ENCODE peak calls at places on chromosomes 7 and 10, in seven cellular contexts. W is cardiac fibroblast, K is dorsolateral prefrontal cortex, B is mucosa of descending colon, Q is ovary, J is AG04449, E is choroid plexus epithelial cell. Z is an unnamed sample.

GRCh38 chr7:91112902-91113321 is 151.3 kb upstream of the FZD1 start:
- DNase-seq in W (peak), K (no peak), B (no peak), Q (no peak), J (peak), E (peak), Z (no peak)

GRCh38 chr10:119412244-119412750 is 130.2 kb downstream of the RGS10 start:
- DNase-seq in W (peak), K (peak), B (peak), Q (peak), J (no peak), E (peak), Z (no peak)

GRCh38 chr7:131265227-131265626 is 62.4 kb upstream of the MKLN1 start:
- DNase-seq in W (no peak), K (no peak), B (peak), Q (no peak), J (no peak), E (no peak), Z (no peak)

GRCh38 chr7:34675749-34676374 is 17.8 kb downstream of the NPSR1 start:
- DNase-seq in W (peak), K (no peak), B (peak), Q (no peak), J (no peak), E (peak), Z (no peak)

GRCh38 chr7:46942574-46942973 is 639.3 kb downstream of the TNS3 start:
- DNase-seq in W (no peak), K (no peak), B (no peak), Q (no peak), J (no peak), E (no peak), Z (no peak)

GRCh38 chr7:15937571-15937970 is 251.1 kb upstream of the MEOX2 start:
- DNase-seq in W (no peak), K (no peak), B (no peak), Q (no peak), J (no peak), E (peak), Z (no peak)

GRCh38 chr7:46557295-46557711 is 636.2 kb upstream of the IGFBP3 start:
- DNase-seq in W (peak), K (no peak), B (peak), Q (no peak), J (no peak), E (peak), Z (no peak)

GRCh38 chr7:23378996-23379395 is 79.9 kb downstream of the MALSU1 start:
- DNase-seq in W (no peak), K (no peak), B (no peak), Q (no peak), J (no peak), E (no peak), Z (no peak)

GRCh38 chr10:57395921-57396320 is 871.8 kb downstream of the IPMK start:
- DNase-seq in W (no peak), K (no peak), B (no peak), Q (no peak), J (no peak), E (no peak), Z (no peak)

GRCh38 chr10:33336606-33337334 is 2.3 kb upstream of the NRP1 start:
- DNase-seq in W (peak), K (no peak), B (peak), Q (peak), J (no peak), E (peak), Z (no peak)

GRCh38 chr7:97145068-97145467 is 27.6 kb downstream of the SDHAF3 start:
- DNase-seq in W (peak), K (no peak), B (no peak), Q (no peak), J (no peak), E (peak), Z (no peak)

GRCh38 chr7:78487464-78487863 is 688.9 kb downstream of the PHTF2 start:
- DNase-seq in W (no peak), K (no peak), B (no peak), Q (no peak), J (no peak), E (no peak), Z (no peak)

GRCh38 chr10:103512591-103513382 is 19.3 kb downstream of the NEURL1 start:
- DNase-seq in W (no peak), K (no peak), B (peak), Q (no peak), J (no peak), E (no peak), Z (no peak)

GRCh38 chr10:126663880-126664279 is 6.6 kb downstream of the C10orf90 start:
- DNase-seq in W (peak), K (no peak), B (no peak), Q (no peak), J (no peak), E (peak), Z (no peak)

GRCh38 chr7:132414857-132415256 is 161.4 kb downstream of the PLXNA4 start:
- DNase-seq in W (no peak), K (no peak), B (no peak), Q (no peak), J (no peak), E (no peak), Z (no peak)

GRCh38 chr10:46235705-46236536 is 50.9 kb upstream of the ANTXRL start:
- DNase-seq in W (no peak), K (peak), B (no peak), Q (no peak), J (no peak), E (no peak), Z (no peak)

GRCh38 chr10:77223532-77224460 is 413.8 kb downstream of the KCNMA1 start:
- DNase-seq in W (no peak), K (no peak), B (no peak), Q (no peak), J (no peak), E (no peak), Z (no peak)

GRCh38 chr7:149475121-149476045 is 14.5 kb upstream of the ZNF777 start:
- DNase-seq in W (no peak), K (no peak), B (no peak), Q (no peak), J (no peak), E (no peak), Z (no peak)

GRCh38 chr7:45181991-45182855 is 24.6 kb downstream of the RAMP3 start:
- DNase-seq in W (no peak), K (peak), B (no peak), Q (no peak), J (no peak), E (no peak), Z (no peak)

GRCh38 chr7:124722292-124722691 is 43.3 kb downstream of the GPR37 start:
- DNase-seq in W (no peak), K (no peak), B (no peak), Q (no peak), J (no peak), E (peak), Z (no peak)

GRCh38 chr7:29113384-29114102 is 32.8 kb downstream of the CPVL start:
- DNase-seq in W (peak), K (no peak), B (peak), Q (no peak), J (no peak), E (peak), Z (no peak)
- TF ChIP-seq CTCF in W (peak), K (peak), B (no peak), Q (no peak), J (peak), E (peak), Z (no peak)

GRCh38 chr10:14397069-14397468 is 66.3 kb upstream of the FRMD4A start:
- DNase-seq in W (peak), K (peak), B (peak), Q (peak), J (peak), E (peak), Z (no peak)

GRCh38 chr10:14394179-14394578 is 63.5 kb upstream of the FRMD4A start:
- DNase-seq in W (no peak), K (no peak), B (no peak), Q (no peak), J (no peak), E (no peak), Z (no peak)

GRCh38 chr10:14391342-14391741 is 60.6 kb upstream of the FRMD4A start:
- DNase-seq in W (no peak), K (no peak), B (no peak), Q (no peak), J (no peak), E (no peak), Z (no peak)

GRCh38 chr10:14399641-14400040 is 68.9 kb upstream of the FRMD4A start:
- DNase-seq in W (no peak), K (no peak), B (no peak), Q (no peak), J (no peak), E (no peak), Z (no peak)

GRCh38 chr10:14396441-14397048 is 65.8 kb upstream of the FRMD4A start:
- DNase-seq in W (peak), K (no peak), B (no peak), Q (no peak), J (no peak), E (peak), Z (no peak)
- TF ChIP-seq CTCF in W (peak), K (no peak), B (no peak), Q (peak), J (peak), E (peak), Z (no peak)

DNA sequence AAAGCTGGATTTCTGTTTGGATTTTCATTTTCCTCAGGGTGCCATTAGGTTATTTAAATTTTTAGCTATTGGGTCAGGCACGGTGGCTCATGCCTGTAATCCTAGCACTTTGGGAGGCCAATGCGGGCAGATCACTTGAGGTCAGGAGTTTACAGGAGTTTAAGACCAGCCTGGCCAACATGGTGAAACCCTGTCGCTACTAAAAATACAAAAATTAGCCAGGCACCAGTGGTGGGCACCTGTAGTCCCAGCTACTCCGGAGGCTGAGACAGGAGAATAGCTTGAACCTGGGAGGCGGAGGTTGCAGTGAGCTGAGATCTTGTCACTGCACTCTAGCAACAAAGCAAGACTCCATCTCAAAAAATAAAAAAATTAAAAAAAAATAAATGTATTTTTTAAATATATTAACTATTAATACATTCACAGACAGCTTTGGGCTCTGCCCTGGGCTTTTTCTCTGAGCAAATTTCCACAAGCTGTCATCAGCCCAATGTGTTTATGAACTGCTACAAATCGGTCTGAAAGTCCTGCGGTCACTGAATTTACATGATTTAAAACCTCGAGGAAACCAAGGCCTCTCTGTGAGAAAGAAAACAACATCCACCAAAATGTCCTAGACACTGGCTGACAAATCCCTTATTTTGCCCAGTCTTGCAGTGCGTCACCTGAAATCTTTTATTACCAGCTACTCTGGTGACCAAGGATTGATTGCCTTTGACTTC is 19.2 kb upstream of the PLEKHS1 start:
- DNase-seq in W (no peak), K (no peak), B (no peak), Q (no peak), J (no peak), E (no peak), Z (no peak)
- TF ChIP-seq CTCF in W (no peak), K (no peak), B (no peak), Q (no peak), J (no peak), E (no peak), Z (no peak)

GRCh38 chr7:150753826-150754603 is 16.8 kb downstream of the GIMAP5 start:
- DNase-seq in W (no peak), K (no peak), B (no peak), Q (no peak), J (no peak), E (no peak), Z (no peak)
- TF ChIP-seq CTCF in W (no peak), K (peak), B (no peak), Q (no peak), J (no peak), E (no peak), Z (no peak)

Z was measured in activated B cell treated with CpG ODN at 0.5 μM for 24 hours.